ENCODE peak calls at places on chromosomes 6 and 20, in eight cellular contexts. One of them, this sample, is unnamed. For H3K4me1, the result is how much of the 10 kb centered on the place peaks cover.

GRCh38 chr20:23145281-23145700 is 59.2 kb upstream of the CD93 start:
- DNase-seq in psoas muscle: peak
- DNase-seq in left ventricle myocardium inferior: no peak
- DNase-seq in IMR-90: peak
- DNase-seq in kidney: peak
- DNase-seq in A549: no peak
- DNase-seq in colonic mucosa: no peak
- DNase-seq in sigmoid colon: peak
- DNase-seq in this sample: no peak

GRCh38 chr6:42106663-42107023 is 35.8 kb downstream of the C6orf132 start:
- DNase-seq in psoas muscle: no peak
- DNase-seq in left ventricle myocardium inferior: no peak
- DNase-seq in IMR-90: no peak
- DNase-seq in kidney: no peak
- DNase-seq in A549: no peak
- DNase-seq in colonic mucosa: no peak
- DNase-seq in sigmoid colon: no peak
- DNase-seq in this sample: no peak

GRCh38 chr6:168163096-168163731 is 84.2 kb upstream of the FRMD1 start:
- DNase-seq in psoas muscle: no peak
- DNase-seq in left ventricle myocardium inferior: no peak
- DNase-seq in IMR-90: peak
- DNase-seq in kidney: no peak
- DNase-seq in A549: no peak
- DNase-seq in colonic mucosa: peak
- DNase-seq in sigmoid colon: peak
- DNase-seq in this sample: no peak

GRCh38 chr6:35082046-35082732 is 59.0 kb downstream of the TCP11 start:
- DNase-seq in psoas muscle: no peak
- DNase-seq in left ventricle myocardium inferior: no peak
- DNase-seq in IMR-90: no peak
- DNase-seq in kidney: no peak
- DNase-seq in A549: no peak
- DNase-seq in colonic mucosa: no peak
- DNase-seq in sigmoid colon: peak
- DNase-seq in this sample: no peak

GRCh38 chr6:123201869-123202372 is 205.9 kb downstream of the CLVS2 start:
- DNase-seq in psoas muscle: no peak
- DNase-seq in left ventricle myocardium inferior: no peak
- DNase-seq in IMR-90: no peak
- DNase-seq in kidney: peak
- DNase-seq in A549: no peak
- DNase-seq in colonic mucosa: no peak
- DNase-seq in sigmoid colon: no peak
- DNase-seq in this sample: no peak

GRCh38 chr20:39021748-39022147 is 59.6 kb downstream of the DHX35 start:
- DNase-seq in psoas muscle: no peak
- DNase-seq in left ventricle myocardium inferior: no peak
- DNase-seq in IMR-90: no peak
- DNase-seq in kidney: no peak
- DNase-seq in A549: no peak
- DNase-seq in colonic mucosa: no peak
- DNase-seq in sigmoid colon: no peak
- DNase-seq in this sample: no peak

GRCh38 chr6:104218132-104218531 is 641.6 kb downstream of the HACE1 start:
- DNase-seq in psoas muscle: no peak
- DNase-seq in left ventricle myocardium inferior: no peak
- DNase-seq in IMR-90: no peak
- DNase-seq in kidney: no peak
- DNase-seq in A549: no peak
- DNase-seq in colonic mucosa: no peak
- DNase-seq in sigmoid colon: no peak
- DNase-seq in this sample: peak

GRCh38 chr6:100300221-100300736 is 164.4 kb downstream of the SIM1 start:
- DNase-seq in psoas muscle: no peak
- DNase-seq in left ventricle myocardium inferior: no peak
- DNase-seq in IMR-90: peak
- DNase-seq in kidney: no peak
- DNase-seq in A549: peak
- DNase-seq in colonic mucosa: no peak
- DNase-seq in sigmoid colon: no peak
- DNase-seq in this sample: peak

GRCh38 chr20:47263080-47263479 is 93.4 kb downstream of the ZMYND8 start:
- DNase-seq in psoas muscle: no peak
- DNase-seq in left ventricle myocardium inferior: no peak
- DNase-seq in IMR-90: no peak
- DNase-seq in kidney: no peak
- DNase-seq in A549: no peak
- DNase-seq in colonic mucosa: no peak
- DNase-seq in sigmoid colon: no peak
- DNase-seq in this sample: no peak

GRCh38 chr6:1027109-1027794 is 284.6 kb upstream of the FOXQ1 start:
- DNase-seq in psoas muscle: no peak
- DNase-seq in left ventricle myocardium inferior: no peak
- DNase-seq in IMR-90: peak
- DNase-seq in kidney: peak
- DNase-seq in A549: peak
- DNase-seq in colonic mucosa: no peak
- DNase-seq in sigmoid colon: no peak
- DNase-seq in this sample: peak

GRCh38 chr6:119079288-119079809 is 885 bp upstream of the FAM184A start:
- DNase-seq in psoas muscle: no peak
- DNase-seq in left ventricle myocardium inferior: no peak
- DNase-seq in IMR-90: peak
- DNase-seq in kidney: no peak
- DNase-seq in A549: no peak
- DNase-seq in colonic mucosa: no peak
- DNase-seq in sigmoid colon: no peak
- DNase-seq in this sample: no peak

GRCh38 chr6:119078449-119079287 is at the start of gene FAM184A:
- DNase-seq in psoas muscle: peak
- DNase-seq in left ventricle myocardium inferior: peak
- DNase-seq in IMR-90: peak
- DNase-seq in kidney: peak
- DNase-seq in A549: peak
- DNase-seq in colonic mucosa: peak
- DNase-seq in sigmoid colon: peak
- DNase-seq in this sample: peak

GRCh38 chr6:119076173-119076965 is 2.1 kb downstream of the FAM184A start:
- DNase-seq in psoas muscle: no peak
- DNase-seq in left ventricle myocardium inferior: no peak
- DNase-seq in IMR-90: no peak
- DNase-seq in kidney: no peak
- DNase-seq in A549: no peak
- DNase-seq in colonic mucosa: no peak
- DNase-seq in sigmoid colon: no peak
- DNase-seq in this sample: no peak

GRCh38 chr6:119076966-119077642 is 1.4 kb downstream of the FAM184A start:
- DNase-seq in psoas muscle: no peak
- DNase-seq in left ventricle myocardium inferior: no peak
- DNase-seq in IMR-90: no peak
- DNase-seq in kidney: no peak
- DNase-seq in A549: no peak
- DNase-seq in colonic mucosa: no peak
- DNase-seq in sigmoid colon: no peak
- DNase-seq in this sample: no peak

DNA sequence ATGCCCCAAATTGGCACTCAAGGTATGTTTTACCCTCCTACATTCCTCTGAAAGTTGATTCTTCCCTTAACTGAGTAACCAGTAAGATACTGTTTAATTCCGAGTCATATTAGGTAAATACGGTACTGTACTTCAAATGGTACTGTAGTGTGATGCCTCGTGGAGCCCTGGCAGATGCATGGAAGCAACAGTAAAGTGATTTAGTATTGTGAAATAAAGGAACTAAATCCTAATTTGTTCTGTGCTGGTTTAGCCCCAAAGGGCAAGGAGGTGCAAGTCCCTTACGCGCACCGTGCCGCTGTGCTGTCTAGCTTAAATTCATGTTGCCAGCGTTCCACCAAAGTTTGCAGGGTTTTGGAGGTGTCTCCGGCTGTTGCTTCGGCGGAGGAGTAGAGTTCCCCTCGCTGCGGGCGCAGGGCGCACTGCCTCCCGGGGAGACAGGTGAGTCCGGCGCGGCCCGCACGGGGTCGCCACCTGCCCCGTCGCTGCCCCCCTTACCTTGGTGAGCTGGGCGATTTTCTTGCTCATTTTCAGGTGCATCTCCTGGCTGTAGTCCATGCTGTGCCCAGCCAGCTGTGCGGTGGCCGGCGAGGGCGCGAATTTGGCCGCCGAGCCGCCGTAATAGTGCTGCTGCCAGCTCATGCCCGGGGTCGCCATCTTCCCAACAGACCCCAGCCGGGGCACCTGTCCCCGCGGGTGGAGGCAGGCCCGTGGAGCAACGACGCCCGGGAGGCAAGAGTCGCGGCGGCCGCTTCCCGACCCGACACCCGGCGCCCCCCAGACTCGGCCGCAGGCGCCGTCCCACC is 618 bp downstream of the FAM184A start:
- DNase-seq in psoas muscle: no peak
- DNase-seq in left ventricle myocardium inferior: no peak
- DNase-seq in IMR-90: no peak
- DNase-seq in kidney: peak
- DNase-seq in A549: no peak
- DNase-seq in colonic mucosa: peak
- DNase-seq in sigmoid colon: peak
- DNase-seq in this sample: no peak
- TF ChIP-seq CTCF in psoas muscle: no peak
- TF ChIP-seq CTCF in left ventricle myocardium inferior: no peak
- TF ChIP-seq CTCF in IMR-90: no peak
- TF ChIP-seq CTCF in kidney: no peak
- TF ChIP-seq CTCF in A549: no peak
- TF ChIP-seq CTCF in colonic mucosa: no peak
- TF ChIP-seq CTCF in sigmoid colon: no peak
- TF ChIP-seq CTCF in this sample: peak

GRCh38 chr6:137010138-137010718 is 34.5 kb downstream of the IL20RA start:
- DNase-seq in psoas muscle: no peak
- DNase-seq in left ventricle myocardium inferior: no peak
- DNase-seq in IMR-90: no peak
- DNase-seq in kidney: no peak
- DNase-seq in A549: no peak
- DNase-seq in colonic mucosa: no peak
- DNase-seq in sigmoid colon: no peak
- DNase-seq in this sample: no peak

GRCh38 chr6:137013738-137014602 is 30.8 kb downstream of the IL20RA start:
- DNase-seq in psoas muscle: no peak
- DNase-seq in left ventricle myocardium inferior: no peak
- DNase-seq in IMR-90: peak
- DNase-seq in kidney: no peak
- DNase-seq in A549: peak
- DNase-seq in colonic mucosa: no peak
- DNase-seq in sigmoid colon: no peak
- DNase-seq in this sample: peak

GRCh38 chr6:137013031-137013430 is 31.7 kb downstream of the IL20RA start:
- DNase-seq in psoas muscle: no peak
- DNase-seq in left ventricle myocardium inferior: no peak
- DNase-seq in IMR-90: no peak
- DNase-seq in kidney: no peak
- DNase-seq in A549: no peak
- DNase-seq in colonic mucosa: no peak
- DNase-seq in sigmoid colon: no peak
- DNase-seq in this sample: peak

GRCh38 chr6:137008204-137008603 is 36.6 kb downstream of the IL20RA start:
- DNase-seq in psoas muscle: no peak
- DNase-seq in left ventricle myocardium inferior: peak
- DNase-seq in IMR-90: no peak
- DNase-seq in kidney: no peak
- DNase-seq in A549: no peak
- DNase-seq in colonic mucosa: no peak
- DNase-seq in sigmoid colon: no peak
- DNase-seq in this sample: no peak

DNA sequence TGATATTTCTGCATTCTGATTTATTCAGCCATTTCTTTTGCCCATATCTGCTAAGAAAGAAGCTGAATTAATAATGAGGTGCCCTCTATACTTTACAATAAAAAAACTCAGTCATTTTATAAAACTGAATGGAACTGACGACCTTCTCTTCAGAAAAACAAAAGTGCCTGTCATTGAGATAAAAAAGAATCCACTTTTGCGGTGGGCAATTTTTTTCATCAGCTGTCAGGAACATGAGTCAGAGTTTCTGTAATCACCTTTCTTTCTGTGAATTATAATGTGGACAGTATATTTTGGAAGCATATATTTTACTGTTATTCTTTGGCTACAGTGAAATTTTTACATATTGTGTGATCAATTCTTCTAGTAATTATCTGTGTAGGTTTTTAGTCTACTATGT is 33.4 kb downstream of the IL20RA start:
- DNase-seq in psoas muscle: no peak
- DNase-seq in left ventricle myocardium inferior: no peak
- DNase-seq in IMR-90: no peak
- DNase-seq in kidney: no peak
- DNase-seq in A549: no peak
- DNase-seq in colonic mucosa: no peak
- DNase-seq in sigmoid colon: no peak
- DNase-seq in this sample: peak
- H3K27ac ChIP-seq in psoas muscle: no peak
- H3K27ac ChIP-seq in left ventricle myocardium inferior: no peak
- H3K27ac ChIP-seq in IMR-90: no peak
- H3K27ac ChIP-seq in kidney: no peak
- H3K27ac ChIP-seq in A549: no peak
- H3K27ac ChIP-seq in colonic mucosa: no peak
- H3K27ac ChIP-seq in sigmoid colon: no peak
- H3K27ac ChIP-seq in this sample: peak

DNA sequence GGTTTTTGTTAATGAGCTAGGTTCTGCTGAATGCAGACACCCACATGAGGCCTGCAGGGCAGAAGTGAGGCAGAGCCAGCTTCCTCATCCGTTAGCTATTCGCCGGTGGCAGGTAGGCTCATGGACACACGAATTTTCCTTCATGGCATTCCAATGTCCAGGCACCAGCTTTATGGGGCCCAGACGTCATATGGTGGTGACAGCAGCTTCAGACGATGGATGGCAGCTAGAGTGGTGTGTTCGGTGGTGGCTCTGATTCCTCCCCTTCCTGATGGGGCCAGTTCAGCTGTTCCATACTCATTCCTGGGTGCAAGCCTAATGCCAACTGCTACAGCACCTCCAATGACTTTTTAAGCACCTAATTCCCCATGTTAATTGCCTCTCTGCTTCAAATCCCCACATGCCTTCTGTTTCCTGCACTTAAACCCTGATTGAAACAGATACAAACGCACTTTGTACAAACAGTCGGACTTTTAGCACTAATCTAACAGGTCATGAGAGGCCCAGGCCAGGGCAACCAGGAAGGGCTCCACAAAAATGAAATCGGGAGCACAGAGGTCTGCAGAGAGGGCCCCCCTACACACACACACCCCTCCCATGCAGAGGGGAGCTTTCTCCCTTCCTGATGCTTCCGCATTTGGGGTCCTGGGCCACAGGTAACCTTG is 35.7 kb upstream of the MLN start:
- DNase-seq in psoas muscle: no peak
- DNase-seq in left ventricle myocardium inferior: no peak
- DNase-seq in IMR-90: no peak
- DNase-seq in kidney: no peak
- DNase-seq in A549: no peak
- DNase-seq in colonic mucosa: no peak
- DNase-seq in sigmoid colon: no peak
- DNase-seq in this sample: peak
- H3K4me1 ChIP-seq in psoas muscle: under half
- H3K4me1 ChIP-seq in left ventricle myocardium inferior: under half
- H3K4me1 ChIP-seq in IMR-90: under half
- H3K4me1 ChIP-seq in kidney: under half
- H3K4me1 ChIP-seq in A549: half or more
- H3K4me1 ChIP-seq in colonic mucosa: under half
- H3K4me1 ChIP-seq in sigmoid colon: under half
- H3K4me1 ChIP-seq in this sample: under half

GRCh38 chr6:7106752-7107577 is 796 bp upstream of the RREB1 start:
- DNase-seq in psoas muscle: peak
- DNase-seq in left ventricle myocardium inferior: peak
- DNase-seq in IMR-90: peak
- DNase-seq in kidney: peak
- DNase-seq in A549: peak
- DNase-seq in colonic mucosa: peak
- DNase-seq in sigmoid colon: peak
- DNase-seq in this sample: no peak
- TF ChIP-seq CTCF in psoas muscle: no peak
- TF ChIP-seq CTCF in left ventricle myocardium inferior: peak
- TF ChIP-seq CTCF in IMR-90: no peak
- TF ChIP-seq CTCF in kidney: peak
- TF ChIP-seq CTCF in A549: no peak
- TF ChIP-seq CTCF in colonic mucosa: no peak
- TF ChIP-seq CTCF in sigmoid colon: no peak
- TF ChIP-seq CTCF in this sample: peak